ENCODE peak calls at places on chromosomes 12 and 14, in nine cellular contexts. O is RWPE2, R is sigmoid colon, Y is mammary epithelial cell, M is right atrium auricular region, X is PC-9, S is iPS DF 6.9, D is HepG2, B is uterus. L is an unnamed sample. For H3K9me3, the result is how much of the 10 kb centered on the place peaks cover.

GRCh38 chr12:64221656-64222010 is 463 bp downstream of the KICS2 start:
- DNase-seq in O (peak), R (peak), Y (peak), M (peak), X (peak), S (peak), D (peak), B (peak), L (peak)

GRCh38 chr12:79737875-79738718 is 47.3 kb upstream of the PAWR start:
- DNase-seq in O (no peak), R (no peak), Y (peak), M (no peak), X (peak), S (peak), D (peak), B (peak), L (no peak)

GRCh38 chr12:64937466-64937865 is 113.0 kb downstream of the TBC1D30 start:
- DNase-seq in O (no peak), R (no peak), Y (no peak), M (no peak), X (no peak), S (no peak), D (no peak), B (no peak), L (no peak)

GRCh38 chr14:103594265-103594664 is 31.5 kb downstream of the COA8 start:
- DNase-seq in O (peak), R (peak), Y (peak), M (no peak), X (peak), S (no peak), D (peak), B (no peak), L (no peak)

GRCh38 chr14:55976219-55976618 is 142.0 kb upstream of the PELI2 start:
- DNase-seq in O (no peak), R (no peak), Y (no peak), M (no peak), X (no peak), S (no peak), D (no peak), B (no peak), L (no peak)

GRCh38 chr12:124321556-124322270 is 26.8 kb downstream of the RFLNA start:
- DNase-seq in O (no peak), R (no peak), Y (peak), M (no peak), X (no peak), S (no peak), D (no peak), B (no peak), L (no peak)

GRCh38 chr12:101826766-101827368 is 3.9 kb downstream of the GNPTAB start:
- DNase-seq in O (no peak), R (no peak), Y (no peak), M (peak), X (no peak), S (no peak), D (no peak), B (no peak), L (no peak)

GRCh38 chr14:34222867-34223266 is 239.2 kb downstream of the SPTSSA start:
- DNase-seq in O (no peak), R (no peak), Y (no peak), M (no peak), X (no peak), S (no peak), D (no peak), B (no peak), L (no peak)

GRCh38 chr12:105440037-105440664 is 109.7 kb downstream of the C12orf75 start:
- DNase-seq in O (no peak), R (no peak), Y (no peak), M (no peak), X (no peak), S (no peak), D (no peak), B (no peak), L (no peak)

GRCh38 chr12:122021193-122021821 is 377 bp upstream of the BCL7A start:
- DNase-seq in O (no peak), R (peak), Y (no peak), M (no peak), X (no peak), S (no peak), D (no peak), B (no peak), L (no peak)

GRCh38 chr14:58772814-58773620 is 135.3 kb downstream of the DACT1 start:
- DNase-seq in O (no peak), R (no peak), Y (no peak), M (no peak), X (no peak), S (no peak), D (no peak), B (no peak), L (no peak)

GRCh38 chr14:65949711-65950516 is 536.3 kb upstream of the CCDC196 start:
- DNase-seq in O (peak), R (peak), Y (peak), M (no peak), X (no peak), S (no peak), D (peak), B (peak), L (no peak)

GRCh38 chr14:38197001-38197760 is 10.5 kb upstream of the SSTR1 start:
- DNase-seq in O (no peak), R (no peak), Y (no peak), M (no peak), X (no peak), S (no peak), D (no peak), B (no peak), L (no peak)

DNA sequence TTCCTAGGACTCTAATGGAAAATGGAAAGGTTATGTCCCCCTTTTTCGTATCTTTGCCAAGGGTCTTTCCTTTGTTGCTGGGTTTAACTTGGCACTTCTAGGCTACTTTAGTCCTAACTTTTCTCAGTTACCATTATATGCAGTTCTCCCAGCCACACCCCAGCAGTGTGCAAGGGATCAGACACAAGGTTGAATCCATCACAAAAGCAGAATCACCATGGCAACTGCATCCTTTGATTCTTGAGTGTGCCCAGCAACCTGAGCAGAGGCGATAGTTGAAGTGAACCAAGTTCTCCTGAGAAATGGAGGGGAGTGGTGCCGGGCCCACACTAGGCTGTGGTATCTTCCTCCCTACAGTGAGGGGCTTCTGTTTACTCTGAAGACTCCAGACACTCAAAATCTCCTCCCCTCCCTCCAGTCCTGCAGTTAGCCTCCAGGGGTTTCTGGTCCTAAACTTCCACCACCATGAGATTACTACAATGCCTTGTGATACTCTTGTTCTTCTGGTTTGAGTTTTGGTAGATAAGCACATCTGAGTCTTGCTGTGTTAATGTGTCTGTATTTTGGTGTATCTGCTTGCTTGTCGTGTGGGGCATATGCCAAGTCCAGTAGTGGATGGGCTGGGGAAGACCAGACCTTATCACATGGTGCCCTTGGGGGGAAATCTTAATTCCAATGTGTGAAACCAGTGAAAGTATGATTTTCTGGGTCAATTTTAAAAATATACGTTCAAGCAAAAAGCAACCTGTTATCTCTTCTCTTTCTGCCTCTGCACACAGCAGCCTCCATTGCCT is 183.9 kb downstream of the CACNA1C start:
- DNase-seq in O (no peak), R (no peak), Y (no peak), M (no peak), X (no peak), S (no peak), D (no peak), B (no peak), L (no peak)
- H3K27ac ChIP-seq in O (no peak), R (peak), Y (no peak), M (peak), X (no peak), S (no peak), D (no peak), B (no peak), L (no peak)

GRCh38 chr14:96975116-96975515 is 177.9 kb downstream of the VRK1 start:
- DNase-seq in O (no peak), R (no peak), Y (no peak), M (no peak), X (no peak), S (no peak), D (no peak), B (no peak), L (no peak)
- H3K9me3 ChIP-seq in O (under half), R (under half), Y (under half), M (under half), X (under half), S (under half), D (under half), B (under half), L (under half)

DNA sequence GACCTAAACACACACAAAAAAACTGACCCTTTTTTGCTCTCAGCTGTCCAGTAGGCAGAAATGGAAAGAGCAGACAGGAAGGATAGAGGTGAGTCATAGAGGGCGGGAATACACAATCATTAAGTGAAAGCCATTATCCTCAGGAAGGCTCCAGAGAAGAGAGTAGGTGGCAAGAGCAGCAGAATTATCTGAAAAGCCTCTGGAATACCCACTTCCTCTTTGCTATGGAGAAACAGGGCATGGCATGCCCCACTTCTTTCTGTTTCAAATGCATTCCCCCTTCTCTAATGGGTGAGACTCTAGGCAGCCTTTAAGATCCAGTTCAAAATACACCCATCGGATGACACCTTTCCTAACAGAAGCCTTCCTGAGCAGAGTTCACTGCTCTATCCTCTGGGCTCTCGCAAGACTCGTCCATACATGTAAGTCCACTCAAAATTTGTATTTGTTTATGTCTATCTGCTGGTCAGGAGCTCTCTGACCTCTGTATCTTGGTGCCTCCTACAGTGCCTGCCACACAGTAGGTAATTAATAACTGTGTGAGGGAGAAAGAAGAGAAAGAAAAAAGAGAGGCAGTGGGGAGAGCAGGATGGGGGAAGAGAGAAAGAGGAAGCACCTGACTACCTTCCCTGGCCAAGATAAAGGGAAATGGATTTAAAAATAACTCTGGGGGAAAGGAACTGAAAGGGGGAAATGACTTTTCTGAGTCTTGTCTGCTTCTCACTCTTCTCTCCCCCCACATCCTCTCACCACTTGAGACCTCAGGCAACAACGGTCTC is 8.5 kb downstream of the KLHL33 start:
- DNase-seq in O (no peak), R (no peak), Y (peak), M (no peak), X (no peak), S (no peak), D (peak), B (no peak), L (no peak)
- H3K4me3 ChIP-seq in O (no peak), R (no peak), Y (no peak), M (no peak), X (no peak), S (no peak), D (peak), B (no peak), L (no peak)

DNA sequence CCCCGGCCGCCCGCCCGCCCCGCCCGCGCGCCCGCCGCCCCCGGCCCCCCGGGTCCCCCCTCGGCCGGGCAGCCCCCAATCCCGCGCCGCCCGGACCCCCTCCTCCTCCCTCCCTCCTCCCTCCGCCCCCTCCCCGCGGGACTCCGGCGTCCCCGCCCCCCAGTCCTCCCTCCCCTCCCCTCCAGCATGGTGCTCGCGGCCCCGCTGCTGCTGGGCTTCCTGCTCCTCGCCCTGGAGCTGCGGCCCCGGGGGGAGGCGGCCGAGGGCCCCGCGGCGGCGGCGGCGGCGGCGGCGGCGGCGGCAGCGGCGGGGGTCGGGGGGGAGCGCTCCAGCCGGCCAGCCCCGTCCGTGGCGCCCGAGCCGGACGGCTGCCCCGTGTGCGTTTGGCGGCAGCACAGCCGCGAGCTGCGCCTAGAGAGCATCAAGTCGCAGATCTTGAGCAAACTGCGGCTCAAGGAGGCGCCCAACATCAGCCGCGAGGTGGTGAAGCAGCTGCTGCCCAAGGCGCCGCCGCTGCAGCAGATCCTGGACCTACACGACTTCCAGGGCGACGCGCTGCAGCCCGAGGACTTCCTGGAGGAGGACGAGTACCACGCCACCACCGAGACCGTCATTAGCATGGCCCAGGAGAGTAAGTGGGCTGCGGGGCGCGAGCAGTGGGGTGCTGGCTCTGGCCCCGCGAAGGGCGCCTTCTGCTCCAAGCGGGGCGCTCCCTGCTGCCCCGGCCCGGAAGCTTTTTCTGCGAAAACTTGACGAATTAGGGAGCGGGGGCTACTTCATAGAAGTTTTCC is 404 bp downstream of the GDF11 start:
- DNase-seq in O (no peak), R (peak), Y (peak), M (no peak), X (peak), S (no peak), D (no peak), B (peak), L (peak)
- H3K27ac ChIP-seq in O (peak), R (peak), Y (no peak), M (peak), X (no peak), S (no peak), D (no peak), B (peak), L (peak)

L was measured in CD8-positive, alpha-beta memory T cell.